ENCODE peak calls at places on chromosome 19, in four cellular contexts. One of them, this sample, is unnamed.

GRCh38 chr19:29591670-29592069 is 14.4 kb upstream of the POP4 start:
- DNase-seq in RWPE1: no peak
- DNase-seq in GF-D8: no peak
- DNase-seq in neuronal stem cell: no peak
- DNase-seq in this sample: no peak

GRCh38 chr19:6663236-6664187 is 6.4 kb downstream of the TNFSF14 start:
- DNase-seq in RWPE1: no peak
- DNase-seq in GF-D8: no peak
- DNase-seq in neuronal stem cell: no peak
- DNase-seq in this sample: peak; percentile 38

GRCh38 chr19:29939628-29940027 is 2.4 kb upstream of the URI1 start:
- DNase-seq in RWPE1: no peak
- DNase-seq in GF-D8: no peak
- DNase-seq in neuronal stem cell: no peak
- DNase-seq in this sample: no peak

GRCh38 chr19:19533826-19534225 is 4.2 kb upstream of the CILP2 start:
- DNase-seq in GF-D8: no peak
- DNase-seq in RWPE1: no peak
- DNase-seq in neuronal stem cell: no peak
- DNase-seq in this sample: no peak

GRCh38 chr19:40129425-40129824 is 38.7 kb upstream of the ZNF780A start:
- DNase-seq in neuronal stem cell: no peak
- DNase-seq in RWPE1: no peak
- DNase-seq in GF-D8: no peak
- DNase-seq in this sample: no peak

GRCh38 chr19:18496167-18496979 is 25.5 kb downstream of the ELL start:
- DNase-seq in neuronal stem cell: no peak
- DNase-seq in RWPE1: peak; percentile 88
- DNase-seq in GF-D8: peak; percentile 61
- DNase-seq in this sample: peak; percentile 81

GRCh38 chr19:19420570-19421301 is 15.3 kb downstream of the GATAD2A start:
- DNase-seq in RWPE1: no peak
- DNase-seq in GF-D8: peak; percentile 8
- DNase-seq in neuronal stem cell: no peak
- DNase-seq in this sample: peak; percentile 95

GRCh38 chr19:50311723-50312635 is 17.2 kb downstream of the KCNC3 start:
- DNase-seq in RWPE1: no peak
- DNase-seq in neuronal stem cell: no peak
- DNase-seq in GF-D8: no peak
- DNase-seq in this sample: no peak

GRCh38 chr19:45385392-45386221 is 15.2 kb upstream of the ERCC2 start:
- DNase-seq in neuronal stem cell: no peak
- DNase-seq in RWPE1: no peak
- DNase-seq in GF-D8: no peak
- DNase-seq in this sample: no peak

GRCh38 chr19:42216653-42217521 is 590 bp downstream of the DEDD2 start:
- DNase-seq in RWPE1: no peak
- DNase-seq in GF-D8: no peak
- DNase-seq in neuronal stem cell: peak; percentile 72
- DNase-seq in this sample: no peak

GRCh38 chr19:29259153-29259552 is 46.2 kb upstream of the UQCRFS1 start:
- DNase-seq in neuronal stem cell: no peak
- DNase-seq in GF-D8: no peak
- DNase-seq in RWPE1: no peak
- DNase-seq in this sample: no peak

GRCh38 chr19:11697284-11697855 is 41.4 kb downstream of the ZNF823 start:
- DNase-seq in RWPE1: no peak
- DNase-seq in GF-D8: no peak
- DNase-seq in neuronal stem cell: no peak
- DNase-seq in this sample: no peak

GRCh38 chr19:21571316-21571715 is 65.9 kb downstream of the ZNF429 start:
- DNase-seq in RWPE1: no peak
- DNase-seq in neuronal stem cell: no peak
- DNase-seq in GF-D8: no peak
- DNase-seq in this sample: no peak

GRCh38 chr19:33216198-33216830 is 9.3 kb downstream of the SLC7A10 start:
- DNase-seq in RWPE1: no peak
- DNase-seq in GF-D8: no peak
- DNase-seq in neuronal stem cell: no peak
- DNase-seq in this sample: no peak

GRCh38 chr19:47601180-47601904 is 7.6 kb upstream of the BICRA start:
- DNase-seq in GF-D8: no peak
- DNase-seq in RWPE1: no peak
- DNase-seq in neuronal stem cell: no peak
- DNase-seq in this sample: no peak

GRCh38 chr19:49560358-49560900 is 19.9 kb downstream of the NOSIP start:
- DNase-seq in GF-D8: no peak
- DNase-seq in neuronal stem cell: no peak
- DNase-seq in RWPE1: no peak
- DNase-seq in this sample: no peak

GRCh38 chr19:862529-863304 is 3.3 kb downstream of the CFD start:
- DNase-seq in GF-D8: no peak
- DNase-seq in RWPE1: peak; percentile 63
- DNase-seq in neuronal stem cell: peak; percentile 57
- DNase-seq in this sample: peak; percentile 57

GRCh38 chr19:13993554-13994308 is 12.4 kb downstream of the RFX1 start:
- DNase-seq in RWPE1: no peak
- DNase-seq in neuronal stem cell: no peak
- DNase-seq in GF-D8: no peak
- DNase-seq in this sample: no peak

GRCh38 chr19:16273005-16273404 is 51.6 kb upstream of the KLF2 start:
- DNase-seq in RWPE1: no peak
- DNase-seq in GF-D8: no peak
- DNase-seq in neuronal stem cell: no peak
- DNase-seq in this sample: no peak

GRCh38 chr19:47713046-47714021 is at the start of gene EHD2:
- DNase-seq in GF-D8: no peak
- DNase-seq in neuronal stem cell: no peak
- DNase-seq in RWPE1: peak; percentile 76
- DNase-seq in this sample: no peak

GRCh38 chr19:6925801-6926751 is 38.7 kb downstream of the ADGRE1 start:
- DNase-seq in neuronal stem cell: no peak
- DNase-seq in RWPE1: no peak
- DNase-seq in GF-D8: no peak
- DNase-seq in this sample: peak; percentile 19

GRCh38 chr19:34181111-34181864 is 9.0 kb downstream of the LSM14A start:
- DNase-seq in GF-D8: no peak
- DNase-seq in RWPE1: no peak
- DNase-seq in neuronal stem cell: no peak
- DNase-seq in this sample: peak; percentile 32

GRCh38 chr19:55070755-55071502 is 4.7 kb upstream of the EPS8L1 start:
- DNase-seq in RWPE1: peak; percentile 88
- DNase-seq in neuronal stem cell: no peak
- DNase-seq in GF-D8: no peak
- DNase-seq in this sample: peak; percentile 74

GRCh38 chr19:19738564-19738963 is 5.7 kb upstream of the ZNF14 start:
- DNase-seq in GF-D8: no peak
- DNase-seq in neuronal stem cell: no peak
- DNase-seq in RWPE1: no peak
- DNase-seq in this sample: no peak

GRCh38 chr19:55795021-55795420 is 26.1 kb downstream of the RFPL4AL1 start:
- DNase-seq in GF-D8: no peak
- DNase-seq in neuronal stem cell: no peak
- DNase-seq in RWPE1: no peak
- DNase-seq in this sample: no peak

GRCh38 chr19:48113190-48113917 is 2.7 kb upstream of the PLA2G4C start:
- DNase-seq in RWPE1: no peak
- DNase-seq in GF-D8: no peak
- DNase-seq in neuronal stem cell: no peak
- DNase-seq in this sample: no peak